ENCODE peak calls at places on chromosomes 6 and 20, in five cellular contexts. One of them, this sample, is unnamed.

GRCh38 chr20:51456511-51457280 is 85.8 kb downstream of the NFATC2 start:
- DNase-seq in CD8-positive, alpha-beta T cell: no peak
- DNase-seq in left lobe of liver: peak
- DNase-seq in NCI-H1092: peak
- DNase-seq in EL: peak
- DNase-seq in this sample: no peak

GRCh38 chr20:15619341-15619740 is 953.9 kb downstream of the KIF16B start:
- DNase-seq in NCI-H1092: no peak
- DNase-seq in left lobe of liver: no peak
- DNase-seq in EL: peak
- DNase-seq in CD8-positive, alpha-beta T cell: no peak
- DNase-seq in this sample: no peak

GRCh38 chr20:52493177-52493711 is 301.7 kb upstream of the ZFP64 start:
- DNase-seq in EL: peak
- DNase-seq in left lobe of liver: no peak
- DNase-seq in NCI-H1092: no peak
- DNase-seq in CD8-positive, alpha-beta T cell: no peak
- DNase-seq in this sample: no peak

GRCh38 chr6:49668083-49668511 is 31.5 kb upstream of the RHAG start:
- DNase-seq in left lobe of liver: no peak
- DNase-seq in EL: no peak
- DNase-seq in CD8-positive, alpha-beta T cell: no peak
- DNase-seq in NCI-H1092: no peak
- DNase-seq in this sample: no peak

GRCh38 chr6:11263185-11263817 is 30.8 kb upstream of the NEDD9 start:
- DNase-seq in NCI-H1092: no peak
- DNase-seq in CD8-positive, alpha-beta T cell: no peak
- DNase-seq in left lobe of liver: peak
- DNase-seq in EL: peak
- DNase-seq in this sample: no peak

GRCh38 chr6:146277142-146277541 is 248.3 kb downstream of the GRM1 start:
- DNase-seq in CD8-positive, alpha-beta T cell: no peak
- DNase-seq in left lobe of liver: no peak
- DNase-seq in NCI-H1092: no peak
- DNase-seq in EL: no peak
- DNase-seq in this sample: no peak

GRCh38 chr6:14968056-14968643 is 277.7 kb upstream of the JARID2 start:
- DNase-seq in NCI-H1092: no peak
- DNase-seq in CD8-positive, alpha-beta T cell: no peak
- DNase-seq in EL: no peak
- DNase-seq in left lobe of liver: peak
- DNase-seq in this sample: no peak

GRCh38 chr6:94956910-94957309 is 620.4 kb upstream of the MANEA start:
- DNase-seq in NCI-H1092: no peak
- DNase-seq in EL: no peak
- DNase-seq in CD8-positive, alpha-beta T cell: no peak
- DNase-seq in left lobe of liver: no peak
- DNase-seq in this sample: no peak

GRCh38 chr6:148548065-148548748 is 198.6 kb upstream of the UST start:
- DNase-seq in EL: peak
- DNase-seq in CD8-positive, alpha-beta T cell: no peak
- DNase-seq in left lobe of liver: no peak
- DNase-seq in NCI-H1092: no peak
- DNase-seq in this sample: no peak

GRCh38 chr6:83592770-83593394 is 80.5 kb downstream of the PRSS35 start:
- DNase-seq in CD8-positive, alpha-beta T cell: no peak
- DNase-seq in EL: peak
- DNase-seq in left lobe of liver: no peak
- DNase-seq in NCI-H1092: no peak
- DNase-seq in this sample: no peak

GRCh38 chr6:23349521-23350147 is 776.4 kb upstream of the NRSN1 start:
- DNase-seq in EL: peak
- DNase-seq in NCI-H1092: peak
- DNase-seq in left lobe of liver: no peak
- DNase-seq in CD8-positive, alpha-beta T cell: no peak
- DNase-seq in this sample: no peak

GRCh38 chr6:148471624-148472494 is 129.2 kb downstream of the SASH1 start:
- DNase-seq in EL: no peak
- DNase-seq in NCI-H1092: no peak
- DNase-seq in left lobe of liver: no peak
- DNase-seq in CD8-positive, alpha-beta T cell: no peak
- DNase-seq in this sample: no peak

GRCh38 chr6:135402311-135402710 is 95.2 kb downstream of the AHI1 start:
- DNase-seq in left lobe of liver: no peak
- DNase-seq in EL: no peak
- DNase-seq in CD8-positive, alpha-beta T cell: no peak
- DNase-seq in NCI-H1092: no peak
- DNase-seq in this sample: no peak

GRCh38 chr6:116388924-116389323 is 18.2 kb downstream of the DSE start:
- DNase-seq in left lobe of liver: no peak
- DNase-seq in CD8-positive, alpha-beta T cell: no peak
- DNase-seq in EL: no peak
- DNase-seq in NCI-H1092: no peak
- DNase-seq in this sample: no peak

GRCh38 chr6:31736768-31737314 is 511 bp upstream of the CLIC1 start:
- DNase-seq in EL: no peak
- DNase-seq in left lobe of liver: no peak
- DNase-seq in NCI-H1092: no peak
- DNase-seq in CD8-positive, alpha-beta T cell: no peak
- DNase-seq in this sample: no peak

GRCh38 chr20:39518649-39519048 is 556.5 kb downstream of the DHX35 start:
- DNase-seq in left lobe of liver: no peak
- DNase-seq in NCI-H1092: no peak
- DNase-seq in EL: peak
- DNase-seq in CD8-positive, alpha-beta T cell: no peak
- DNase-seq in this sample: no peak

GRCh38 chr6:82006027-82006738 is 241.4 kb downstream of the IBTK start:
- DNase-seq in EL: peak
- DNase-seq in left lobe of liver: no peak
- DNase-seq in NCI-H1092: no peak
- DNase-seq in CD8-positive, alpha-beta T cell: no peak
- DNase-seq in this sample: no peak

GRCh38 chr20:19947611-19948264 is 69.4 kb upstream of the NAA20 start:
- DNase-seq in EL: peak
- DNase-seq in CD8-positive, alpha-beta T cell: no peak
- DNase-seq in left lobe of liver: no peak
- DNase-seq in NCI-H1092: no peak
- DNase-seq in this sample: no peak

GRCh38 chr6:166496460-166496859 is 90.0 kb downstream of the RAMACL start:
- DNase-seq in left lobe of liver: no peak
- DNase-seq in EL: no peak
- DNase-seq in NCI-H1092: no peak
- DNase-seq in CD8-positive, alpha-beta T cell: no peak
- DNase-seq in this sample: no peak